ENCODE peak calls at places on chromosomes 11 and 22, in five cellular contexts. D, C, E, J and Z are unnamed samples.

GRCh38 chr11:7592706-7593105 is 78.9 kb downstream of the PPFIBP2 start:
- DNase-seq in D (peak; percentile 38), C (no peak), E (peak; percentile 37), J (no peak), Z (peak; percentile 67)

GRCh38 chr22:46971141-46971775 is 208.8 kb downstream of the TBC1D22A start:
- DNase-seq in D (peak; percentile 53), C (peak; percentile 70), E (peak; percentile 83), J (no peak), Z (peak; percentile 32)

GRCh38 chr11:44887598-44887997 is 63.1 kb downstream of the TP53I11 start:
- DNase-seq in D (no peak), C (no peak), E (no peak), J (no peak), Z (no peak)

GRCh38 chr11:1163321-1163910 is 5.7 kb downstream of the MUC5AC start:
- DNase-seq in D (peak; percentile 8), C (no peak), E (no peak), J (no peak), Z (peak; percentile 72)

GRCh38 chr11:8834379-8834778 is 76.6 kb upstream of the AKIP1 start:
- DNase-seq in D (no peak), C (no peak), E (no peak), J (no peak), Z (no peak)

GRCh38 chr11:86722041-86722440 is 49.6 kb upstream of the ME3 start:
- DNase-seq in D (no peak), C (no peak), E (peak; percentile 62), J (no peak), Z (no peak)

GRCh38 chr22:23893446-23893956 is 682 bp upstream of the MIF start:
- DNase-seq in D (no peak), C (no peak), E (no peak), J (no peak), Z (no peak)

GRCh38 chr11:36073411-36074203 is 129.7 kb downstream of the LDLRAD3 start:
- DNase-seq in D (peak; percentile 47), C (no peak), E (peak; percentile 92), J (no peak), Z (no peak)

GRCh38 chr22:17563936-17564391 is 666 bp downstream of the SLC25A18 start:
- DNase-seq in D (no peak), C (peak; percentile 77), E (peak; percentile 27), J (peak; percentile 27), Z (peak; percentile 57)

GRCh38 chr11:94493146-94493442 is 550 bp downstream of the MRE11 start:
- DNase-seq in D (no peak), C (no peak), E (no peak), J (no peak), Z (no peak)

GRCh38 chr11:17207317-17208256 is at the start of gene PIK3C2A:
- DNase-seq in D (peak; percentile 98), C (peak; percentile 99), E (peak; percentile 90), J (peak; percentile 98), Z (peak; percentile 96)

GRCh38 chr22:16949561-16949960 is 58.5 kb downstream of the GAB4 start:
- DNase-seq in D (no peak), C (no peak), E (no peak), J (no peak), Z (peak; percentile 21)

GRCh38 chr11:115930276-115930675 is 426.1 kb upstream of the CADM1 start:
- DNase-seq in D (no peak), C (no peak), E (no peak), J (no peak), Z (no peak)

GRCh38 chr11:88231894-88232482 is 56.7 kb upstream of the RAB38 start:
- DNase-seq in D (no peak), C (peak; percentile 24), E (peak; percentile 40), J (no peak), Z (no peak)

GRCh38 chr22:35480143-35480542 is 60.5 kb upstream of the RASD2 start:
- DNase-seq in D (no peak), C (peak; percentile 32), E (peak; percentile 16), J (peak; percentile 71), Z (no peak)

GRCh38 chr11:2213384-2213842 is 41.8 kb upstream of the TH start:
- DNase-seq in D (peak; percentile 18), C (peak; percentile 14), E (no peak), J (no peak), Z (peak; percentile 14)

GRCh38 chr11:46160100-46160499 is 38.8 kb upstream of the PHF21A start:
- DNase-seq in D (no peak), C (no peak), E (no peak), J (no peak), Z (no peak)

GRCh38 chr11:34476853-34477252 is 36.7 kb downstream of the ELF5 start:
- DNase-seq in D (no peak), C (no peak), E (no peak), J (no peak), Z (no peak)

GRCh38 chr22:22410121-22410520 is 98.4 kb downstream of the ZNF280B start:
- DNase-seq in D (peak; percentile 47), C (peak; percentile 47), E (no peak), J (peak; percentile 48), Z (no peak)

GRCh38 chr11:85170184-85170583 is 457.0 kb downstream of the DLG2 start:
- DNase-seq in D (no peak), C (no peak), E (peak; percentile 43), J (no peak), Z (no peak)

GRCh38 chr11:27700351-27701261 is at the start of gene BDNF:
- DNase-seq in D (no peak), C (peak; percentile 20), E (peak; percentile 60), J (peak; percentile 9), Z (peak; percentile 69)

GRCh38 chr11:121236115-121237001 is 56.2 kb upstream of the SC5D start:
- DNase-seq in D (no peak), C (no peak), E (no peak), J (no peak), Z (no peak)

GRCh38 chr11:6443269-6444003 is 2.6 kb upstream of the HPX start:
- DNase-seq in D (peak; percentile 44), C (peak; percentile 60), E (peak; percentile 50), J (peak; percentile 61), Z (peak; percentile 88)

GRCh38 chr22:26586556-26587325 is 3.2 kb downstream of the TPST2 start:
- DNase-seq in D (no peak), C (peak; percentile 31), E (no peak), J (peak; percentile 28), Z (no peak)

GRCh38 chr22:39994046-39994565 is 648 bp upstream of the FAM83F start:
- DNase-seq in D (no peak), C (no peak), E (peak; percentile 25), J (no peak), Z (no peak)

GRCh38 chr11:36354221-36355003 is 58.3 kb downstream of the PRR5L start:
- DNase-seq in D (no peak), C (no peak), E (peak; percentile 67), J (no peak), Z (no peak)

GRCh38 chr11:102583437-102583836 is 41.7 kb downstream of the MMP20 start:
- DNase-seq in D (no peak), C (no peak), E (no peak), J (no peak), Z (no peak)

GRCh38 chr11:70641366-70641765 is 243.0 kb downstream of the CTTN start:
- DNase-seq in D (no peak), C (peak; percentile 72), E (no peak), J (no peak), Z (no peak)

GRCh38 chr11:1342946-1343345 is 33.5 kb upstream of the TOLLIP start:
- DNase-seq in D (no peak), C (no peak), E (no peak), J (no peak), Z (peak; percentile 53)

GRCh38 chr11:66443602-66444001 is 5.0 kb upstream of the MRPL11 start:
- DNase-seq in D (no peak), C (no peak), E (peak; percentile 92), J (no peak), Z (no peak)

GRCh38 chr11:66438009-66438503 is 592 bp downstream of the MRPL11 start:
- DNase-seq in D (no peak), C (no peak), E (no peak), J (no peak), Z (no peak)

GRCh38 chr11:66438504-66439466 is at the start of gene MRPL11:
- DNase-seq in D (peak; percentile 89), C (peak; percentile 96), E (peak; percentile 93), J (peak; percentile 93), Z (peak; percentile 94)
- TF ChIP-seq POLR2A in D (no peak), C (no peak), E (no peak), J (no peak), Z (no peak)

DNA sequence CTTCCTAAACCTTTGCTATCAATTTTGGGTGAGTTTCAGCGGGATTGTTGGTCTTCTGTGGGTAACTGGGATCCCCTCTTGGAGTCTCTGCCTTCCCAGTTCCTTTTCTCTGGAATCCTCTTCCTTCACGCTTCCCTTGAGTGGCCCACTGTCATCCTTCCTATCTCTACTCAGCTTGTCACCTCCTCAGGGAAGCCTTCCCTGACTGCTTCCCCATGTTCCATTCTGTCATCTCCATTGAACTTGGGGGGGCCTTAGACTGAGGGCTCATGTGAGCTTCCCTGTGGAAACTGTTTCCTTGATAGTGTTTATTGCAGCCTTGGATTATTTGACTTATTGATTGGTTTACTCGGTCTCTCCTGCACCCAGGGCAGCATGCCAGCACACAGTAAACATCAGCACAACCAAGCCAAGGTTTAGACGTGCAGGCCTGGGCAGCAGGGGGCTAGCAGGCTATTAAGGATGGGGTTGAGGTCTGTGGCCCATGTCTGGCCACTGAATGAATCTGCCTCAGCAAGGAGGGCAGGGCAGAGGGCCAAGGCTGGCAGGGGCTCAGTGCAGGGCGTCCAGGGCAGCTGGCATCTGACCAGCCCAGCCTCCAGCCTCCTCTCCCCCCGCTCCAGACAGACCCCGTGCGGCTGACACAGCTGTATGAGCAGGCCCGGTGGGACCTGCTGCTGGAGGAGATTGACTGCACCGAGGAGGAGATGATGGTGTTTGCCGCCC is 7.2 kb downstream of the TRPT1 start:
- DNase-seq in D (no peak), C (no peak), E (no peak), J (no peak), Z (no peak)
- TF ChIP-seq POLR2A in D (no peak), C (no peak), E (no peak), J (no peak), Z (no peak)

GRCh38 chr11:129374993-129375721 is 491 bp upstream of the BARX2 start:
- DNase-seq in D (no peak), C (peak; percentile 35), E (no peak), J (peak; percentile 71), Z (no peak)
- TF ChIP-seq POLR2A in D (no peak), C (no peak), E (no peak), J (peak; percentile 53), Z (no peak)

GRCh38 chr11:92227954-92228935 is 3.6 kb downstream of the FAT3 start:
- DNase-seq in D (no peak), C (no peak), E (no peak), J (no peak), Z (no peak)
- TF ChIP-seq POLR2A in D (no peak), C (no peak), E (no peak), J (no peak), Z (no peak)